ENCODE peak calls at places on chromosomes 1 and 21, in five cellular contexts. Y is left ventricle myocardium inferior, V is DND-41, K is keratinocyte, U is adipocyte. I is an unnamed sample.

GRCh38 chr1:229258031-229258850 is 12.7 kb upstream of the RAB4A start:
- DNase-seq in U (peak; percentile 87), Y (peak; percentile 26), K (no peak), V (peak; percentile 68), I (peak; percentile 65)

GRCh38 chr1:45604239-45604638 is 19.6 kb downstream of the CCDC17 start:
- DNase-seq in V (no peak), K (no peak), Y (no peak), U (no peak), I (no peak)

GRCh38 chr1:25140073-25140797 is 92.1 kb downstream of the SYF2 start:
- DNase-seq in Y (no peak), V (peak; percentile 71), U (no peak), K (no peak), I (no peak)

GRCh38 chr21:43917515-43918384 is 52.7 kb downstream of the AGPAT3 start:
- DNase-seq in U (no peak), V (no peak), Y (no peak), K (no peak), I (no peak)

GRCh38 chr1:211213702-211214101 is 45.5 kb upstream of the RCOR3 start:
- DNase-seq in U (no peak), K (no peak), Y (no peak), V (no peak), I (no peak)

GRCh38 chr1:212853658-212854057 is 4.4 kb upstream of the FLVCR1 start:
- DNase-seq in K (no peak), V (no peak), Y (no peak), U (no peak), I (no peak)

GRCh38 chr1:158716335-158716734 is 4.2 kb downstream of the OR6K3 start:
- DNase-seq in K (no peak), Y (no peak), U (no peak), V (no peak), I (peak; percentile 28)

GRCh38 chr1:194045416-194045815 is 859.0 kb upstream of the B3GALT2 start:
- DNase-seq in Y (no peak), U (no peak), V (no peak), K (no peak), I (no peak)

GRCh38 chr21:17610862-17611261 is 1.8 kb downstream of the BTG3 start:
- DNase-seq in V (no peak), Y (no peak), U (peak; percentile 46), K (no peak), I (no peak)

GRCh38 chr1:37721565-37721964 is 29.2 kb downstream of the CDCA8 start:
- DNase-seq in K (no peak), V (no peak), Y (no peak), U (no peak), I (no peak)

GRCh38 chr1:203650012-203650836 is 23.6 kb downstream of the ATP2B4 start:
- DNase-seq in K (no peak), U (peak; percentile 65), Y (peak; percentile 66), V (peak; percentile 82), I (peak; percentile 91)

GRCh38 chr1:16606106-16606505 is 7.3 kb downstream of the NBPF1 start:
- DNase-seq in V (no peak), Y (no peak), K (no peak), U (peak; percentile 0), I (no peak)

GRCh38 chr1:43531453-43531905 is 796 bp downstream of the PTPRF start:
- DNase-seq in U (peak; percentile 62), Y (no peak), V (peak; percentile 49), K (no peak), I (no peak)

GRCh38 chr1:100443739-100444571 is 91.6 kb downstream of the CDC14A start:
- DNase-seq in Y (no peak), V (no peak), U (peak; percentile 8), K (no peak), I (no peak)

GRCh38 chr1:205749826-205750682 is at the start of gene NUCKS1:
- DNase-seq in K (peak; percentile 81), U (peak; percentile 99), V (peak; percentile 99), Y (peak; percentile 98), I (peak; percentile 99)

GRCh38 chr1:160567858-160568682 is 11.2 kb downstream of the CD84 start:
- DNase-seq in K (no peak), U (no peak), V (peak; percentile 92), Y (no peak), I (peak; percentile 99)

GRCh38 chr1:75083848-75084514 is 50.2 kb upstream of the LHX8 start:
- DNase-seq in Y (no peak), U (peak; percentile 67), K (no peak), V (no peak), I (no peak)

GRCh38 chr1:87024936-87025537 is 110.6 kb downstream of the HS2ST1 start:
- DNase-seq in Y (no peak), K (no peak), U (peak; percentile 59), V (no peak), I (peak; percentile 50)
- H3K4me3 ChIP-seq in Y (no peak overlapping the region), K (no peak overlapping the region), U (no peak overlapping the region), V (no peak overlapping the region), I (no peak overlapping the region)

DNA sequence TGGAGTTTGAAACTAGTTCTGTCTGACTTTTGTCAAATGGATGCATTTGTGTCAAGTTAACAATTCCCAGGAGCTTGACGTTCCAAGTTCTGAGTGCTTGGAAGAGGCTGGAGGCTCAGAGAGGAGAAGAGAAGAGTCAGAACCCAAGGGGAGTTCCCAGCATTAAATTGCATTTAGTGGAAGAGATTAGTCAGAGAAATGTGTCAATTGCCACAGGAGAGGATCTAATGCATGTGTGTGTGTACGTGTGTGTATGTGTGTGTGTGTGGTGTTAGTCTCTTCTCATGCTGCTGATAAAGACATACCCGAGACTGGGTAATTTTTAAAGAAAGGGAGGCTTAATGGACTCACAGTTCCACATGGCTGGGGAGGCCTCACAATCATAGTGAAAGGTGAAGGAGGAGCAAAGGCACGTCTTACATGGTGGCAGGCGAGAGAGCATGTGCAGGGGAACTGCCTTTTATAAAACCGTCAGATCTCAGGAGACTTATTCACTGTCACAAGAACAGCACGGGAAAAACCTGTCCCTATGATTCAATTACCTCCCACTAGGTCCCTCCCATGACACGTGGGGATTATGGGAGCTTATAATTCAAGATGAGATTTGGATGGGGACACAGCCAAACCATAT is 101.5 kb upstream of the TMEM51 start:
- DNase-seq in V (no peak), K (no peak), U (no peak), Y (no peak), I (no peak)
- H3K4me3 ChIP-seq in V (no peak overlapping the region), K (no peak overlapping the region), U (no peak overlapping the region), Y (no peak overlapping the region), I (no peak overlapping the region)

GRCh38 chr1:24045766-24046165 is 65.6 kb upstream of the SRSF10 start:
- DNase-seq in U (peak; percentile 38), Y (no peak), K (no peak), V (no peak), I (no peak)
- H3K4me3 ChIP-seq in U (peak overlapping the region; percentile 25), Y (no peak overlapping the region), K (no peak overlapping the region), V (no peak overlapping the region), I (no peak overlapping the region)

DNA sequence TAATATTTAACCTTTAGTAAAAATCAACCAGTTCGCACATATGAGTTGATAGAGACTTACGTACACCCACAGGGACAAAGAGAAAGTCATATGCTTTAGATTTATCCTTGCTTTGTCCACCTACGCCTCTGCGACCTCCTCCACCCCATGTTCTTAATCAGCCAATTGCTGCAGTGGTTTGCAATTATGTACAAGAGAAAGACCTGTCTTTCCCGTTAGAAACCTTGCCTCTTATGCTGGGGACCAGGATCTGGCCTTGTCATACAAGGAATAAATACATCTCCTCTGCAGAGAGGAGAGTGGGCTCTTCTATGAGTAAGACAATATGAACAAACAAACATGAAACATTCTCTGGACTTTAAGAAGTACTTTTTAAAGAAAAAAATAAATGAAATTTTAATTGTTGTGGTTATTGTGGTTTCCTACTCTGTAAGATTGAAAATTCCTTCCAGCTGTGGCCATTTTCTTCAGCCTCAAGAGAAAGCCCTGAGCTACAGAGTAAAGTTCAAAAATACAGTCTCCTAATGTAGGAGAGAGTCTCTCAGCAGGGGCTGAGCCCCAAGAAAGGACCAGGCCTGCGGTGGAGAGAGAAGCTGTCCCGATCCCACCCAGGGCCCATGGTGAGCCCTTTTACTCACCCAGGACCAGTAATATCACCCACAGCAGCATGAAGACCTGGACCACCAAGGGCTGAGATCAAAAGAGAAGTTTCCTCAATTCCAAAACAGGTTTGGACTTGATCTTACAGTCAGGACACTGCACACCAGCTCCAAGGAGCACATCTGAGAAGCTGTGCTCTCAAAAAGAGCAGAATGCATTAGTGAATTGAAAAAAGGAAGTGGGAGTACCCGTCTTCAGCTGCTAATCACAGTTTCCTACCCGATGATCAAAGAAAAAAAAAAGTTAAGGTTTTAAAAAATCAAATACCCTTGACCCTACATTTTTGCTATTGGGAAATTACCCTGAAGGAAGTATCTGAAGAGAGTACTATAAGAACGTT is at the start of gene FCRL5:
- DNase-seq in V (no peak), K (no peak), U (no peak), Y (no peak), I (no peak)
- H3K4me3 ChIP-seq in V (no peak within 1 kb of the TSS), K (no peak within 1 kb of the TSS), U (no peak within 1 kb of the TSS), Y (no peak within 1 kb of the TSS), I (no peak within 1 kb of the TSS)

GRCh38 chr1:231603598-231604275 is 22.9 kb upstream of the DISC1 start:
- DNase-seq in V (peak; percentile 54), K (no peak), Y (no peak), U (peak; percentile 85), I (peak; percentile 71)
- H3K4me3 ChIP-seq in V (peak overlapping the region; percentile 10), K (peak overlapping the region; percentile 4), Y (peak overlapping the region; percentile 62), U (peak overlapping the region; percentile 77), I (peak overlapping the region; percentile 65)